ENCODE peak calls at places on chromosomes 11 and 22, in seven cellular contexts. One of them, this sample, is unnamed.

GRCh38 chr11:8359521-8359920 is 95.8 kb upstream of the LMO1 start:
- DNase-seq in SHP77: no peak
- DNase-seq in psoas muscle: no peak
- DNase-seq in stimulated activated CD4-positive, alpha-beta T cell treated with anti-CD3 and anti-CD28 coated beads, Interleukin-1b, Interleukin-23, amount 100 ng/mL, for 1 hour: no peak
- DNase-seq in HFF-Myc: no peak
- DNase-seq in cardiac fibroblast: no peak
- DNase-seq in foreskin fibroblast: no peak
- DNase-seq in this sample: no peak

GRCh38 chr11:36868380-36868779 is 270.3 kb upstream of the RAG2 start:
- DNase-seq in SHP77: no peak
- DNase-seq in psoas muscle: no peak
- DNase-seq in stimulated activated CD4-positive, alpha-beta T cell treated with anti-CD3 and anti-CD28 coated beads, Interleukin-1b, Interleukin-23, amount 100 ng/mL, for 1 hour: no peak
- DNase-seq in HFF-Myc: no peak
- DNase-seq in cardiac fibroblast: no peak
- DNase-seq in foreskin fibroblast: no peak
- DNase-seq in this sample: no peak

GRCh38 chr11:123233280-123233977 is 38.4 kb upstream of the CLMP start:
- DNase-seq in SHP77: no peak
- DNase-seq in psoas muscle: no peak
- DNase-seq in stimulated activated CD4-positive, alpha-beta T cell treated with anti-CD3 and anti-CD28 coated beads, Interleukin-1b, Interleukin-23, amount 100 ng/mL, for 1 hour: no peak
- DNase-seq in HFF-Myc: no peak
- DNase-seq in cardiac fibroblast: no peak
- DNase-seq in foreskin fibroblast: no peak
- DNase-seq in this sample: no peak

GRCh38 chr11:11620251-11620965 is 1.4 kb downstream of the GALNT18 start:
- DNase-seq in SHP77: no peak
- DNase-seq in psoas muscle: peak
- DNase-seq in stimulated activated CD4-positive, alpha-beta T cell treated with anti-CD3 and anti-CD28 coated beads, Interleukin-1b, Interleukin-23, amount 100 ng/mL, for 1 hour: no peak
- DNase-seq in HFF-Myc: no peak
- DNase-seq in cardiac fibroblast: no peak
- DNase-seq in foreskin fibroblast: peak
- DNase-seq in this sample: no peak

GRCh38 chr11:101306721-101307120 is 177.1 kb upstream of the PGR start:
- DNase-seq in SHP77: no peak
- DNase-seq in psoas muscle: no peak
- DNase-seq in stimulated activated CD4-positive, alpha-beta T cell treated with anti-CD3 and anti-CD28 coated beads, Interleukin-1b, Interleukin-23, amount 100 ng/mL, for 1 hour: no peak
- DNase-seq in HFF-Myc: no peak
- DNase-seq in cardiac fibroblast: no peak
- DNase-seq in foreskin fibroblast: no peak
- DNase-seq in this sample: no peak

GRCh38 chr22:30045901-30046715 is 34.2 kb upstream of the HORMAD2 start:
- DNase-seq in SHP77: no peak
- DNase-seq in psoas muscle: no peak
- DNase-seq in stimulated activated CD4-positive, alpha-beta T cell treated with anti-CD3 and anti-CD28 coated beads, Interleukin-1b, Interleukin-23, amount 100 ng/mL, for 1 hour: no peak
- DNase-seq in HFF-Myc: no peak
- DNase-seq in cardiac fibroblast: no peak
- DNase-seq in foreskin fibroblast: no peak
- DNase-seq in this sample: no peak

GRCh38 chr11:71307811-71308645 is 55.7 kb upstream of the SHANK2 start:
- DNase-seq in SHP77: no peak
- DNase-seq in psoas muscle: no peak
- DNase-seq in stimulated activated CD4-positive, alpha-beta T cell treated with anti-CD3 and anti-CD28 coated beads, Interleukin-1b, Interleukin-23, amount 100 ng/mL, for 1 hour: no peak
- DNase-seq in HFF-Myc: no peak
- DNase-seq in cardiac fibroblast: no peak
- DNase-seq in foreskin fibroblast: no peak
- DNase-seq in this sample: no peak

GRCh38 chr22:37519268-37520195 is at the start of gene CARD10:
- DNase-seq in SHP77: peak
- DNase-seq in psoas muscle: no peak
- DNase-seq in stimulated activated CD4-positive, alpha-beta T cell treated with anti-CD3 and anti-CD28 coated beads, Interleukin-1b, Interleukin-23, amount 100 ng/mL, for 1 hour: no peak
- DNase-seq in HFF-Myc: no peak
- DNase-seq in cardiac fibroblast: no peak
- DNase-seq in foreskin fibroblast: peak
- DNase-seq in this sample: no peak

GRCh38 chr11:71172680-71173079 is 79.7 kb downstream of the SHANK2 start:
- DNase-seq in SHP77: no peak
- DNase-seq in psoas muscle: no peak
- DNase-seq in stimulated activated CD4-positive, alpha-beta T cell treated with anti-CD3 and anti-CD28 coated beads, Interleukin-1b, Interleukin-23, amount 100 ng/mL, for 1 hour: no peak
- DNase-seq in HFF-Myc: no peak
- DNase-seq in cardiac fibroblast: no peak
- DNase-seq in foreskin fibroblast: no peak
- DNase-seq in this sample: no peak

GRCh38 chr11:122796128-122796717 is 42.1 kb upstream of the CRTAM start:
- DNase-seq in SHP77: no peak
- DNase-seq in psoas muscle: peak
- DNase-seq in stimulated activated CD4-positive, alpha-beta T cell treated with anti-CD3 and anti-CD28 coated beads, Interleukin-1b, Interleukin-23, amount 100 ng/mL, for 1 hour: peak
- DNase-seq in HFF-Myc: no peak
- DNase-seq in cardiac fibroblast: peak
- DNase-seq in foreskin fibroblast: peak
- DNase-seq in this sample: no peak

GRCh38 chr22:23064381-23065068 is 5.8 kb upstream of the GNAZ start:
- DNase-seq in SHP77: no peak
- DNase-seq in psoas muscle: peak
- DNase-seq in stimulated activated CD4-positive, alpha-beta T cell treated with anti-CD3 and anti-CD28 coated beads, Interleukin-1b, Interleukin-23, amount 100 ng/mL, for 1 hour: no peak
- DNase-seq in HFF-Myc: no peak
- DNase-seq in cardiac fibroblast: no peak
- DNase-seq in foreskin fibroblast: no peak
- DNase-seq in this sample: no peak

GRCh38 chr11:130827697-130828377 is 88.4 kb downstream of the SNX19 start:
- DNase-seq in SHP77: peak
- DNase-seq in psoas muscle: peak
- DNase-seq in stimulated activated CD4-positive, alpha-beta T cell treated with anti-CD3 and anti-CD28 coated beads, Interleukin-1b, Interleukin-23, amount 100 ng/mL, for 1 hour: no peak
- DNase-seq in HFF-Myc: peak
- DNase-seq in cardiac fibroblast: peak
- DNase-seq in foreskin fibroblast: peak
- DNase-seq in this sample: peak

GRCh38 chr22:45082795-45083194 is 73.0 kb upstream of the PHF21B start:
- DNase-seq in SHP77: peak
- DNase-seq in psoas muscle: no peak
- DNase-seq in stimulated activated CD4-positive, alpha-beta T cell treated with anti-CD3 and anti-CD28 coated beads, Interleukin-1b, Interleukin-23, amount 100 ng/mL, for 1 hour: no peak
- DNase-seq in HFF-Myc: no peak
- DNase-seq in cardiac fibroblast: peak
- DNase-seq in foreskin fibroblast: peak
- DNase-seq in this sample: no peak